ENCODE peak calls at places on chromosomes 3 and 15, in nine cellular contexts. One of them, this sample, is unnamed.

GRCh38 chr3:146156060-146156459 is 4.9 kb downstream of the PLOD2 start:
- DNase-seq in endodermal cell: no peak
- DNase-seq in cardiac muscle cell: peak
- DNase-seq in sigmoid colon: no peak
- DNase-seq in fibroblast of pulmonary artery: no peak
- DNase-seq in A673: no peak
- DNase-seq in B cell: no peak
- DNase-seq in Peyer's patch: no peak
- DNase-seq in right atrium auricular region: no peak
- DNase-seq in this sample: no peak

GRCh38 chr3:172658344-172659245 is 52.3 kb downstream of the NCEH1 start:
- DNase-seq in B cell: no peak
- DNase-seq in cardiac muscle cell: no peak
- DNase-seq in sigmoid colon: no peak
- DNase-seq in fibroblast of pulmonary artery: peak
- DNase-seq in right atrium auricular region: no peak
- DNase-seq in Peyer's patch: no peak
- DNase-seq in A673: peak
- DNase-seq in endodermal cell: peak
- DNase-seq in this sample: no peak

GRCh38 chr3:13138566-13139145 is 65.4 kb upstream of the IQSEC1 start:
- DNase-seq in endodermal cell: peak
- DNase-seq in cardiac muscle cell: no peak
- DNase-seq in Peyer's patch: no peak
- DNase-seq in B cell: no peak
- DNase-seq in right atrium auricular region: no peak
- DNase-seq in fibroblast of pulmonary artery: no peak
- DNase-seq in sigmoid colon: no peak
- DNase-seq in A673: no peak
- DNase-seq in this sample: no peak

GRCh38 chr3:86793786-86794185 is 197.2 kb downstream of the VGLL3 start:
- DNase-seq in B cell: no peak
- DNase-seq in Peyer's patch: no peak
- DNase-seq in sigmoid colon: no peak
- DNase-seq in endodermal cell: no peak
- DNase-seq in right atrium auricular region: no peak
- DNase-seq in cardiac muscle cell: peak
- DNase-seq in fibroblast of pulmonary artery: peak
- DNase-seq in A673: peak
- DNase-seq in this sample: peak

GRCh38 chr3:122946185-122946584 is 81.4 kb downstream of the SEMA5B start:
- DNase-seq in Peyer's patch: no peak
- DNase-seq in B cell: no peak
- DNase-seq in endodermal cell: no peak
- DNase-seq in A673: no peak
- DNase-seq in right atrium auricular region: no peak
- DNase-seq in fibroblast of pulmonary artery: no peak
- DNase-seq in cardiac muscle cell: no peak
- DNase-seq in sigmoid colon: no peak
- DNase-seq in this sample: no peak

GRCh38 chr3:191783039-191783438 is 322.1 kb downstream of the PYDC2 start:
- DNase-seq in B cell: no peak
- DNase-seq in sigmoid colon: no peak
- DNase-seq in A673: no peak
- DNase-seq in fibroblast of pulmonary artery: no peak
- DNase-seq in Peyer's patch: no peak
- DNase-seq in cardiac muscle cell: no peak
- DNase-seq in endodermal cell: no peak
- DNase-seq in right atrium auricular region: no peak
- DNase-seq in this sample: no peak

GRCh38 chr3:123595396-123595795 is 10.5 kb upstream of the HACD2 start:
- DNase-seq in right atrium auricular region: no peak
- DNase-seq in B cell: no peak
- DNase-seq in Peyer's patch: no peak
- DNase-seq in A673: peak
- DNase-seq in endodermal cell: no peak
- DNase-seq in sigmoid colon: no peak
- DNase-seq in fibroblast of pulmonary artery: no peak
- DNase-seq in cardiac muscle cell: no peak
- DNase-seq in this sample: no peak

GRCh38 chr15:31433101-31433500 is 106.5 kb downstream of the KLF13 start:
- DNase-seq in B cell: no peak
- DNase-seq in cardiac muscle cell: no peak
- DNase-seq in endodermal cell: no peak
- DNase-seq in A673: no peak
- DNase-seq in fibroblast of pulmonary artery: no peak
- DNase-seq in sigmoid colon: no peak
- DNase-seq in Peyer's patch: no peak
- DNase-seq in right atrium auricular region: no peak
- DNase-seq in this sample: no peak

GRCh38 chr3:46925585-46925934 is 48.0 kb downstream of the PTH1R start:
- DNase-seq in right atrium auricular region: no peak
- DNase-seq in A673: no peak
- DNase-seq in sigmoid colon: peak
- DNase-seq in endodermal cell: no peak
- DNase-seq in B cell: no peak
- DNase-seq in Peyer's patch: no peak
- DNase-seq in fibroblast of pulmonary artery: no peak
- DNase-seq in cardiac muscle cell: no peak
- DNase-seq in this sample: no peak

GRCh38 chr15:56948000-56948765 is 29.7 kb downstream of the TCF12 start:
- DNase-seq in B cell: no peak
- DNase-seq in Peyer's patch: no peak
- DNase-seq in endodermal cell: no peak
- DNase-seq in cardiac muscle cell: no peak
- DNase-seq in right atrium auricular region: no peak
- DNase-seq in fibroblast of pulmonary artery: peak
- DNase-seq in A673: no peak
- DNase-seq in sigmoid colon: no peak
- DNase-seq in this sample: no peak

GRCh38 chr15:55915876-55916567 is 77.4 kb downstream of the NEDD4 start:
- DNase-seq in B cell: no peak
- DNase-seq in Peyer's patch: no peak
- DNase-seq in sigmoid colon: no peak
- DNase-seq in right atrium auricular region: no peak
- DNase-seq in endodermal cell: no peak
- DNase-seq in fibroblast of pulmonary artery: peak
- DNase-seq in cardiac muscle cell: no peak
- DNase-seq in A673: no peak
- DNase-seq in this sample: no peak

GRCh38 chr3:124131158-124132115 is 139.5 kb upstream of the ROPN1 start:
- DNase-seq in endodermal cell: no peak
- DNase-seq in A673: no peak
- DNase-seq in sigmoid colon: no peak
- DNase-seq in fibroblast of pulmonary artery: no peak
- DNase-seq in Peyer's patch: no peak
- DNase-seq in B cell: no peak
- DNase-seq in right atrium auricular region: no peak
- DNase-seq in cardiac muscle cell: no peak
- DNase-seq in this sample: no peak

GRCh38 chr3:97636465-97636864 is 128.1 kb upstream of the ARL6 start:
- DNase-seq in right atrium auricular region: no peak
- DNase-seq in Peyer's patch: no peak
- DNase-seq in endodermal cell: no peak
- DNase-seq in B cell: no peak
- DNase-seq in A673: no peak
- DNase-seq in fibroblast of pulmonary artery: no peak
- DNase-seq in cardiac muscle cell: no peak
- DNase-seq in sigmoid colon: no peak
- DNase-seq in this sample: no peak

GRCh38 chr3:27176256-27176655 is 192.9 kb downstream of the NEK10 start:
- DNase-seq in fibroblast of pulmonary artery: no peak
- DNase-seq in Peyer's patch: no peak
- DNase-seq in B cell: no peak
- DNase-seq in A673: no peak
- DNase-seq in right atrium auricular region: no peak
- DNase-seq in endodermal cell: no peak
- DNase-seq in sigmoid colon: no peak
- DNase-seq in cardiac muscle cell: no peak
- DNase-seq in this sample: no peak

GRCh38 chr3:115792206-115792955 is 169.1 kb downstream of the GAP43 start:
- DNase-seq in B cell: no peak
- DNase-seq in fibroblast of pulmonary artery: no peak
- DNase-seq in Peyer's patch: no peak
- DNase-seq in A673: no peak
- DNase-seq in endodermal cell: no peak
- DNase-seq in cardiac muscle cell: no peak
- DNase-seq in sigmoid colon: no peak
- DNase-seq in right atrium auricular region: no peak
- DNase-seq in this sample: no peak

GRCh38 chr3:45677045-45677436 is 12.2 kb upstream of the SACM1L start:
- DNase-seq in endodermal cell: no peak
- DNase-seq in B cell: peak
- DNase-seq in fibroblast of pulmonary artery: peak
- DNase-seq in cardiac muscle cell: no peak
- DNase-seq in right atrium auricular region: no peak
- DNase-seq in A673: peak
- DNase-seq in sigmoid colon: peak
- DNase-seq in Peyer's patch: peak
- DNase-seq in this sample: no peak

GRCh38 chr3:50490438-50490970 is 12.9 kb downstream of the CACNA2D2 start:
- DNase-seq in right atrium auricular region: no peak
- DNase-seq in endodermal cell: no peak
- DNase-seq in A673: no peak
- DNase-seq in cardiac muscle cell: peak
- DNase-seq in sigmoid colon: no peak
- DNase-seq in B cell: no peak
- DNase-seq in Peyer's patch: no peak
- DNase-seq in fibroblast of pulmonary artery: no peak
- DNase-seq in this sample: no peak

GRCh38 chr15:85756411-85757072 is 38.2 kb downstream of the KLHL25 start:
- DNase-seq in sigmoid colon: peak
- DNase-seq in B cell: no peak
- DNase-seq in cardiac muscle cell: no peak
- DNase-seq in fibroblast of pulmonary artery: no peak
- DNase-seq in right atrium auricular region: no peak
- DNase-seq in Peyer's patch: peak
- DNase-seq in endodermal cell: no peak
- DNase-seq in A673: no peak
- DNase-seq in this sample: no peak

GRCh38 chr3:197493049-197493448 is 62.7 kb downstream of the BDH1 start:
- DNase-seq in sigmoid colon: no peak
- DNase-seq in cardiac muscle cell: no peak
- DNase-seq in A673: no peak
- DNase-seq in fibroblast of pulmonary artery: no peak
- DNase-seq in endodermal cell: no peak
- DNase-seq in Peyer's patch: no peak
- DNase-seq in right atrium auricular region: no peak
- DNase-seq in B cell: no peak
- DNase-seq in this sample: no peak
- TF ChIP-seq CTCF in sigmoid colon: no peak
- TF ChIP-seq CTCF in cardiac muscle cell: no peak
- TF ChIP-seq CTCF in A673: no peak
- TF ChIP-seq CTCF in fibroblast of pulmonary artery: no peak
- TF ChIP-seq CTCF in endodermal cell: no peak
- TF ChIP-seq CTCF in Peyer's patch: no peak
- TF ChIP-seq CTCF in right atrium auricular region: no peak
- TF ChIP-seq CTCF in B cell: no peak
- TF ChIP-seq CTCF in this sample: no peak

GRCh38 chr15:51403072-51403878 is 61.8 kb downstream of the GLDN start:
- DNase-seq in fibroblast of pulmonary artery: peak
- DNase-seq in B cell: no peak
- DNase-seq in cardiac muscle cell: peak
- DNase-seq in A673: peak
- DNase-seq in right atrium auricular region: peak
- DNase-seq in endodermal cell: peak
- DNase-seq in Peyer's patch: no peak
- DNase-seq in sigmoid colon: no peak
- DNase-seq in this sample: peak
- TF ChIP-seq CTCF in fibroblast of pulmonary artery: peak
- TF ChIP-seq CTCF in B cell: peak
- TF ChIP-seq CTCF in cardiac muscle cell: peak
- TF ChIP-seq CTCF in A673: peak
- TF ChIP-seq CTCF in right atrium auricular region: peak
- TF ChIP-seq CTCF in endodermal cell: peak
- TF ChIP-seq CTCF in Peyer's patch: peak
- TF ChIP-seq CTCF in sigmoid colon: no peak
- TF ChIP-seq CTCF in this sample: peak

GRCh38 chr3:110267304-110267703 is 804.3 kb upstream of the NECTIN3 start:
- DNase-seq in B cell: no peak
- DNase-seq in fibroblast of pulmonary artery: no peak
- DNase-seq in endodermal cell: peak
- DNase-seq in right atrium auricular region: no peak
- DNase-seq in A673: no peak
- DNase-seq in Peyer's patch: no peak
- DNase-seq in sigmoid colon: no peak
- DNase-seq in cardiac muscle cell: no peak
- DNase-seq in this sample: peak
- TF ChIP-seq CTCF in B cell: no peak
- TF ChIP-seq CTCF in fibroblast of pulmonary artery: no peak
- TF ChIP-seq CTCF in endodermal cell: peak
- TF ChIP-seq CTCF in right atrium auricular region: no peak
- TF ChIP-seq CTCF in A673: no peak
- TF ChIP-seq CTCF in Peyer's patch: no peak
- TF ChIP-seq CTCF in sigmoid colon: no peak
- TF ChIP-seq CTCF in cardiac muscle cell: no peak
- TF ChIP-seq CTCF in this sample: no peak

GRCh38 chr15:33309602-33310276 is 1.0 kb upstream of the RYR3 start:
- DNase-seq in right atrium auricular region: no peak
- DNase-seq in Peyer's patch: no peak
- DNase-seq in B cell: no peak
- DNase-seq in A673: peak
- DNase-seq in endodermal cell: peak
- DNase-seq in cardiac muscle cell: peak
- DNase-seq in sigmoid colon: peak
- DNase-seq in fibroblast of pulmonary artery: peak
- DNase-seq in this sample: peak
- TF ChIP-seq CTCF in right atrium auricular region: peak
- TF ChIP-seq CTCF in Peyer's patch: no peak
- TF ChIP-seq CTCF in B cell: no peak
- TF ChIP-seq CTCF in A673: peak
- TF ChIP-seq CTCF in endodermal cell: peak
- TF ChIP-seq CTCF in cardiac muscle cell: peak
- TF ChIP-seq CTCF in sigmoid colon: peak
- TF ChIP-seq CTCF in fibroblast of pulmonary artery: no peak
- TF ChIP-seq CTCF in this sample: peak

GRCh38 chr15:79923515-79924169 is 26.8 kb upstream of the MTHFS start:
- DNase-seq in Peyer's patch: peak
- DNase-seq in endodermal cell: peak
- DNase-seq in sigmoid colon: peak
- DNase-seq in right atrium auricular region: peak
- DNase-seq in cardiac muscle cell: peak
- DNase-seq in fibroblast of pulmonary artery: peak
- DNase-seq in B cell: peak
- DNase-seq in A673: peak
- DNase-seq in this sample: peak
- TF ChIP-seq CTCF in Peyer's patch: peak
- TF ChIP-seq CTCF in endodermal cell: no peak
- TF ChIP-seq CTCF in sigmoid colon: no peak
- TF ChIP-seq CTCF in right atrium auricular region: no peak
- TF ChIP-seq CTCF in cardiac muscle cell: no peak
- TF ChIP-seq CTCF in fibroblast of pulmonary artery: no peak
- TF ChIP-seq CTCF in B cell: no peak
- TF ChIP-seq CTCF in A673: no peak
- TF ChIP-seq CTCF in this sample: no peak

DNA sequence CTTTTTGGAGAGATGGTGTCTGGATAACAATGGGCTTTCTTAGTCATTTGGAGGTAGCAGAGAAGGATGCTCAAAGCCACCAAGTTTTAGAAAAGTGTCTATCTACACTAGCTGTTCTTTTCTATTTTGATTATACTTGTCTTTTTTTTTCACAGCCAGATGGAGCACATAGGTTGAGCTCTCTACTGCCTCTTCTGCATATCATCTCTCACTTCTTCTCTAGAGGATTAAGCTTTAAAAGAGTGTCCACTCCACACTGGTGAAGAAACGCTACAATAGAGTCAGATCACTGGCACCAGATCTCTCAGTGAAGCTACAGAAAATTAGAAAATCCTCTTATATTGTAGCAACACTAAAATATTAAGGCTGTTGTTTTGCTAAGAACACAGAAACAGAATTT is 145.3 kb upstream of the MBNL1 start:
- DNase-seq in fibroblast of pulmonary artery: no peak
- DNase-seq in B cell: no peak
- DNase-seq in cardiac muscle cell: no peak
- DNase-seq in right atrium auricular region: no peak
- DNase-seq in A673: no peak
- DNase-seq in endodermal cell: no peak
- DNase-seq in Peyer's patch: no peak
- DNase-seq in sigmoid colon: no peak
- DNase-seq in this sample: no peak
- TF ChIP-seq CTCF in fibroblast of pulmonary artery: peak
- TF ChIP-seq CTCF in B cell: no peak
- TF ChIP-seq CTCF in cardiac muscle cell: no peak
- TF ChIP-seq CTCF in right atrium auricular region: no peak
- TF ChIP-seq CTCF in A673: no peak
- TF ChIP-seq CTCF in endodermal cell: no peak
- TF ChIP-seq CTCF in Peyer's patch: no peak
- TF ChIP-seq CTCF in sigmoid colon: no peak
- TF ChIP-seq CTCF in this sample: no peak

This sample was measured in neural progenitor cell.